ENCODE peak calls at places on chromosomes 4 and X, in six cellular contexts. S is adrenal gland, N is HepG2, B is upper lobe of left lung, C is stomach, L is sigmoid colon. X is an unnamed sample. For H3K4me1, the result is how much of the 10 kb centered on the place peaks cover.

GRCh38 chrX:103330601-103331397 is 760 bp downstream of the TCEAL7 start:
- DNase-seq in S (no peak), N (no peak), B (peak), C (no peak), L (peak), X (no peak)

GRCh38 chrX:149467920-149468319 is 37.2 kb downstream of the IDS start:
- DNase-seq in S (no peak), N (no peak), B (no peak), C (no peak), L (no peak), X (no peak)

GRCh38 chr4:8587469-8588195 is 4.9 kb upstream of the CPZ start:
- DNase-seq in S (no peak), N (no peak), B (no peak), C (no peak), L (peak), X (no peak)

GRCh38 chrX:71252221-71252620 is 1.7 kb downstream of the ZMYM3 start:
- DNase-seq in S (no peak), N (no peak), B (no peak), C (no peak), L (no peak), X (no peak)

GRCh38 chr4:3860061-3860912 is 94.1 kb downstream of the ADRA2C start:
- DNase-seq in S (no peak), N (no peak), B (peak), C (no peak), L (no peak), X (no peak)

GRCh38 chr4:53478671-53479456 is 101.4 kb downstream of the FIP1L1 start:
- DNase-seq in S (peak), N (no peak), B (no peak), C (no peak), L (no peak), X (no peak)

GRCh38 chr4:114976901-114977300 is 136.5 kb downstream of the NDST4 start:
- DNase-seq in S (no peak), N (no peak), B (no peak), C (no peak), L (no peak), X (no peak)

GRCh38 chrX:40622741-40623536 is at the start of gene MPC1L:
- DNase-seq in S (no peak), N (no peak), B (peak), C (no peak), L (no peak), X (no peak)

GRCh38 chrX:10110984-10111363 is 45.8 kb upstream of the CLCN4 start:
- DNase-seq in S (no peak), N (no peak), B (no peak), C (no peak), L (no peak), X (no peak)

GRCh38 chr4:173509031-173510001 is 20.7 kb downstream of the HAND2 start:
- DNase-seq in S (peak), N (no peak), B (peak), C (no peak), L (peak), X (no peak)

GRCh38 chr4:1566838-1567518 is 117.1 kb downstream of the FAM53A start:
- DNase-seq in S (no peak), N (no peak), B (peak), C (no peak), L (peak), X (no peak)

GRCh38 chr4:168522829-168523228 is 26.0 kb downstream of the PALLD start:
- DNase-seq in S (no peak), N (no peak), B (no peak), C (no peak), L (no peak), X (no peak)

GRCh38 chrX:112147206-112147605 is 64.6 kb upstream of the TRPC5 start:
- DNase-seq in S (peak), N (no peak), B (no peak), C (no peak), L (no peak), X (no peak)

GRCh38 chrX:34467437-34467836 is 189.6 kb downstream of the TMEM47 start:
- DNase-seq in S (no peak), N (no peak), B (no peak), C (no peak), L (no peak), X (no peak)

GRCh38 chr4:53981066-53981465 is 83.3 kb downstream of the CHIC2 start:
- DNase-seq in S (no peak), N (no peak), B (no peak), C (no peak), L (no peak), X (no peak)

GRCh38 chr4:13285336-13285735 is 198.8 kb downstream of the RAB28 start:
- DNase-seq in S (no peak), N (no peak), B (no peak), C (no peak), L (no peak), X (no peak)

GRCh38 chr4:2996437-2996836 is 33.1 kb downstream of the GRK4 start:
- DNase-seq in S (no peak), N (no peak), B (no peak), C (no peak), L (no peak), X (no peak)

GRCh38 chr4:71389149-71389840 is 50.5 kb downstream of the SLC4A4 start:
- DNase-seq in S (no peak), N (no peak), B (no peak), C (peak), L (peak), X (no peak)

GRCh38 chr4:8647626-8648025 is 55.1 kb downstream of the CPZ start:
- DNase-seq in S (no peak), N (no peak), B (peak), C (peak), L (peak), X (no peak)

GRCh38 chr4:126986828-126987227 is 645.9 kb upstream of the INTU start:
- DNase-seq in S (no peak), N (no peak), B (no peak), C (no peak), L (no peak), X (no peak)

GRCh38 chr4:154738426-154738825 is 5.4 kb upstream of the LRAT start:
- DNase-seq in S (no peak), N (no peak), B (no peak), C (no peak), L (no peak), X (no peak)

GRCh38 chr4:180028682-180029081 is 2214.5 kb upstream of the TENM3 start:
- DNase-seq in S (peak), N (peak), B (no peak), C (no peak), L (no peak), X (no peak)

GRCh38 chr4:62531731-62532130 is 1331.6 kb downstream of the ADGRL3 start:
- DNase-seq in S (no peak), N (no peak), B (no peak), C (no peak), L (no peak), X (no peak)

GRCh38 chrX:69268637-69269036 is 103.4 kb upstream of the PJA1 start:
- DNase-seq in S (no peak), N (peak), B (no peak), C (no peak), L (peak), X (no peak)

GRCh38 chr4:37794046-37794445 is 32.4 kb upstream of the PGM2 start:
- DNase-seq in S (no peak), N (no peak), B (no peak), C (no peak), L (peak), X (no peak)

GRCh38 chr4:40306991-40307390 is 28.1 kb upstream of the CHRNA9 start:
- DNase-seq in S (no peak), N (no peak), B (no peak), C (no peak), L (peak), X (no peak)

GRCh38 chr4:128516568-128516967 is 229.0 kb upstream of the PGRMC2 start:
- DNase-seq in S (no peak), N (no peak), B (no peak), C (no peak), L (no peak), X (no peak)

GRCh38 chr4:123083612-123084011 is 161.2 kb upstream of the NUDT6 start:
- DNase-seq in S (no peak), N (no peak), B (no peak), C (no peak), L (no peak), X (no peak)

GRCh38 chr4:53132117-53132889 is 233.6 kb downstream of the SCFD2 start:
- DNase-seq in S (no peak), N (no peak), B (no peak), C (no peak), L (no peak), X (no peak)

GRCh38 chrX:30577362-30577961 is at the start of gene TASL:
- DNase-seq in S (no peak), N (no peak), B (no peak), C (no peak), L (no peak), X (no peak)
- TF ChIP-seq POLR2A in S (no peak), N (no peak), B (no peak), C (no peak), L (no peak), X (no peak)

GRCh38 chr4:163598489-163598888 is 104.0 kb downstream of the TMA16 start:
- DNase-seq in S (no peak), N (no peak), B (no peak), C (no peak), L (no peak), X (no peak)
- H3K4me1 ChIP-seq in S (under half), N (under half), B (under half), C (under half), L (under half), X (under half)

DNA sequence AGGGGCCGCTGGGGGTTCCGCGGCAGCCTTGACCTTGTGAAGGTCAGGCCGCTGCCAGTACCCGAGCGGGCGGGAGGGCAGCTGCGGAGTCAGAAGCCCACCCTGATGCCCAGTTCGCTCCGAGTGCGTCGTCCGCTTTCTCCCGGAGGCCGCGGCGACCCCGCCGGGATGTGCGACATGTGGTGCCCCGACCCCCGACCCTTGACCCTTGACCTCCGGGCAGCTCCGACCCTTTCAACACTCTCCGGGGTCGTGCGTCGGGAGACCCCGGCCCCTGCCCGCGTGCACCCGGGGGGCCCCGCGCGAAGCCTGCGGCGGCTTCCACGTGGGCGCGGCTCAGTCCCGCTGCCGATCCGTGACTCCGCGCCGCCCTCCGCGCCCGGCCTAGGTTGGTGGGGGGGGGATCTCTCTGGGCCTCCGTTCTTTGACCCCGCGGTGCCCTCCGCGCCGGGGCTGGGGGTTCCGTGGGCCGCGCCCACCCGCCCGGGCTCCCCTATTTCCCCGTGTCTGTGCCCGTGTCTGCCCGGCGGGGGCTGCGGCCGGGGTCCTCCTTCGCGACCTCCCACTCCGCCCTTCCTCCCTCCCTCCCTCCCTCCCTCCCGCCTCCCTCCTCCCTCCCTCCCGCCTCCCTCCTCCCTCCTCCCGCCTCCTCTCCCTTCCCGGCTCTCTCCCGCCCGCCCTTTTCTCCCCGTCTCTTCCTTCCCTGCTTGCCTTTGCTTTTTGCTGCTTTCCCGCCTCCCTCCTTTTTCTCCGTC is 640 bp upstream of the SLC25A6 start:
- DNase-seq in S (peak), N (no peak), B (peak), C (peak), L (peak), X (peak)
- TF ChIP-seq POLR2A in S (no peak), N (no peak), B (no peak), C (no peak), L (no peak), X (peak)

DNA sequence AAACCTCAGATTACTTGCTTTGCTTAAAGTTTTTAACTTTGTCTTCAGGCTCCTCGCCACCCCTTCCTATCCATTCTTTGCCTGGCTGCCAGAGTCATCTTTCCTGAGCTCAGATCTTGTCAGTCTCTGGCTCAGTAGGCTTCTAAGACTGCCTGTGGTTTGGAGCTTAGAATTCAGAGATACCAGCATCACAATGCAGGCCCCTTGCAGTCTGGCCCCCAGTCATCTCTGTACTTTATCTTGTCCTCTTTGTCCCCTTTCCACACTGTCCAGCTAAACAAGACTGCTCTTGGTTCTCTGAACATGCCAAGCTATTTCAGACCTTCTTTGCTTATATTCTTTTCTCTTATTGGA is 3.0 kb downstream of the KIAA0232 start:
- DNase-seq in S (no peak), N (no peak), B (no peak), C (no peak), L (no peak), X (no peak)
- H3K4me1 ChIP-seq in S (under half), N (under half), B (under half), C (under half), L (under half), X (half or more)

DNA sequence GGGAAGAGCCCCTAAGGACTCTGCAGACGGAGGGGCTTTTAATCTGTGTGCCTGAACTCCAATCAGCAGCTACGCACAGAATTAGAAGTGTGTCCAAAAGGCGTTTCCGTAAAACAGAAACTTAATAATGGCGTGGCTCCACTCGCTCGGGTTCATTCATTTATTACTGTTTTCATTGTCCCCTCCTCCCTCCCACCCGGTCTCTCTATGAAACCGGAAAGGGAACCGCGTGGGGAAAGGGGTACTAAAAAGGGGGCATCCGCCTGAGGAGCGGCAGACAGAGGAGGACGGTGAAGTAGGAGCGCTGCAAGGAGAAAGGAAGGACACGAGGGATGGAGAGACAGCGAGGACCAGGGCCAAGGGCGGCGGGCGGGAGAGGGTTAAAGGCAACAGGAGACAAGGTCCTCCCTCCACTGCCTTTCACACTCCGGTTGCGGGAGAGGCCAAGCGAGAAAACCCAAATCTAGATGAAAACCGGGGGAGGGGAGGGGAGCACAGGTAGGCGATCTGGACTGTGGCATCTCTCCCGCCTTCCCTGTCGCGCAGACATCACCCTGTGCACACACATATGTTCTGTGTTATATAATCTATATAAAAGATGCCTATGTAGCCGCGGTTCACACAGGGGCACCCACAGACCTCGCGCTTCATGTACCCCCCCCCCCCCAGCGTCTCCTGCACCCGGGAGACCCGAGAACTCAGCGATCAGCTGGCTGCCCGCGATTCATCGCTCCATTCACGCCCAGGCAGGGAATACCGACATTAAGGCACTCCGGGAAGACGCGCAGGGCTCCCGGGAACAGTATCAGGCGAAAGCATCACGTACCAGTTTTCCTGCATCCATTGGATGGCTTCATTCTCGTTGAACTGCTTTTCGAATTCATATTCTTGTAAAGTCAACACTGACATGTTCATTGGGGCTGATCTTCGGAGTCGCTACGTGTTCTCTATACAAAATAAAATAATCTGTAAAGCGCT is 705 bp downstream of the ELOVL6 start:
- DNase-seq in S (peak), N (no peak), B (peak), C (no peak), L (peak), X (no peak)
- TF ChIP-seq POLR2A in S (no peak), N (peak), B (no peak), C (no peak), L (no peak), X (no peak)

DNA sequence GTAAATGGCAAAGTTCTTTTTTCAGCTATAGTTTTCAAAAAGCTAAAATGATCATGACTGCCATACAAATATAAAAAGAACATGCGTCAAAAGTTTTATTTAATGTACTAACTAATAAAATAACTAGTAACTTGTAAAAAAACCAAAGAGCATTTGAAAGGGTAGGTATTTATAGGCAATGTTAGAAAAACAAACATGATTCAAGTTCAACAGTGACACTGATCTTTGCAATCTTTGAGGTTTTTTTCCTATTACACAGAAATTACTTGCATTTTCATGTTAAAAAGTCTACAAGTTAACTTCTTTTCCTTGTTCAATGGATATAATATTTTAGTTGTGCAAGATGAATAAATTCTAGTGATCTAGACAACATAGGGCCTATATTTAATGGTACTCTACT is 72.3 kb upstream of the GRID2 start:
- DNase-seq in S (no peak), N (no peak), B (no peak), C (no peak), L (no peak), X (no peak)
- H3K4me1 ChIP-seq in S (under half), N (under half), B (under half), C (under half), L (under half), X (under half)

GRCh38 chrX:138026211-138026610 is 460.3 kb downstream of the ZIC3 start:
- DNase-seq in S (no peak), N (no peak), B (no peak), C (no peak), L (no peak), X (no peak)

GRCh38 chrX:138037548-138037947 is 471.6 kb downstream of the ZIC3 start:
- DNase-seq in S (no peak), N (no peak), B (no peak), C (no peak), L (no peak), X (no peak)

GRCh38 chrX:138034136-138034535 is 468.2 kb downstream of the ZIC3 start:
- DNase-seq in S (no peak), N (no peak), B (no peak), C (no peak), L (no peak), X (no peak)

GRCh38 chrX:138031715-138032114 is 465.8 kb downstream of the ZIC3 start:
- DNase-seq in S (no peak), N (no peak), B (no peak), C (no peak), L (no peak), X (no peak)
- TF ChIP-seq POLR2A in S (no peak), N (no peak), B (no peak), C (no peak), L (no peak), X (no peak)

GRCh38 chr4:83852085-83852451 is 316.2 kb downstream of the GPAT3 start:
- DNase-seq in S (no peak), N (peak), B (no peak), C (no peak), L (no peak), X (no peak)

GRCh38 chr4:83851261-83852084 is 315.6 kb downstream of the GPAT3 start:
- DNase-seq in S (peak), N (peak), B (no peak), C (no peak), L (no peak), X (no peak)

GRCh38 chr4:83855044-83855443 is 319.1 kb downstream of the GPAT3 start:
- DNase-seq in S (no peak), N (peak), B (no peak), C (no peak), L (no peak), X (no peak)

GRCh38 chr4:83846193-83846830 is 310.4 kb downstream of the GPAT3 start:
- DNase-seq in S (no peak), N (no peak), B (no peak), C (no peak), L (no peak), X (no peak)

DNA sequence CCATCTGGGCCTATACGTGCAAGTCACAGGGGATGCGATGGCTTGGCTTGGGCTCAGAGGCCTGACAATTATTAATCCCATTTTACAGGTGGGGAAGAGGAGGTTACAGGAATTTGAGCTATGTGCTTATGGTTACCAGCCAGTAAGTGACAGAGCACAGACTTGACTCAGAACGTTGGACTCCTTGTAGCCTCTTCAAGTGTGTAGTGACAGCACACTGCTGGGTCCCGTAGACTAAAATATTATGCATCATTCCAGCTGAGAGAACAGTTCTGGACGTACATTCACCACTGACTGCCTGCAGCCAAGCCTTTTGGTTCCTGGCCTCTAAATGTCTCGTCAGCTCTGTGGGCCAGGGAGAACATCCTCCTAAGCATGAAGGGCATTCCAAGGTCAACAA is 314.5 kb downstream of the GPAT3 start:
- DNase-seq in S (no peak), N (no peak), B (no peak), C (no peak), L (no peak), X (no peak)
- H3K4me1 ChIP-seq in S (under half), N (under half), B (under half), C (under half), L (under half), X (under half)